ENCODE peak calls at places on chromosomes 3 and 15, in ten cellular contexts. H is Right ventricle myocardium superior; A is endodermal cell; E is amygdala; T is non-pigmented ciliary epithelial cell; W is Panc1; G is NCI-H2081 treated with DMSO at 0.1 percent for 48 hours; L is germinal center; Y is GM20000; U is CD8-positive, alpha-beta T cell. Q is an unnamed sample.

GRCh38 chr15:38129531-38130199 is 123.0 kb upstream of the SPRED1 start:
- DNase-seq in L (peak), H (peak), T (peak), G (no peak), Y (peak), E (peak), A (no peak), W (no peak), U (no peak), Q (no peak)

GRCh38 chr3:119311191-119311925 is 17.2 kb downstream of the ARHGAP31 start:
- DNase-seq in U (no peak), W (no peak), H (no peak), Y (no peak), A (peak), L (no peak), E (no peak), T (peak), G (no peak), Q (no peak)

GRCh38 chr3:14431928-14432834 is 29.8 kb downstream of the SLC6A6 start:
- DNase-seq in T (peak), L (peak), A (peak), E (peak), H (peak), W (peak), U (peak), G (no peak), Y (peak), Q (no peak)

GRCh38 chr15:85707519-85708338 is 87.0 kb downstream of the KLHL25 start:
- DNase-seq in T (no peak), W (no peak), H (no peak), Y (no peak), E (no peak), L (no peak), G (no peak), A (no peak), U (no peak), Q (no peak)

GRCh38 chr15:62795171-62795570 is 247.4 kb upstream of the TPM1 start:
- DNase-seq in A (no peak), G (no peak), Y (peak), E (no peak), U (no peak), W (no peak), H (no peak), L (no peak), T (no peak), Q (no peak)

GRCh38 chr15:23869391-23869790 is 182.3 kb upstream of the NDN start:
- DNase-seq in U (no peak), H (peak), Y (no peak), W (no peak), L (no peak), E (no peak), A (peak), T (no peak), G (no peak), Q (peak)

GRCh38 chr3:177443469-177443868 is 246.2 kb upstream of the TBL1XR1 start:
- DNase-seq in Y (no peak), L (no peak), U (no peak), W (peak), H (no peak), E (no peak), G (no peak), T (no peak), A (no peak), Q (no peak)

GRCh38 chr15:22811640-22812039 is 25.2 kb downstream of the NIPA1 start:
- DNase-seq in T (no peak), E (peak), L (no peak), U (no peak), H (peak), Y (no peak), G (no peak), W (no peak), A (peak), Q (peak)

GRCh38 chr15:58952751-58953150 is 19.3 kb upstream of the SLTM start:
- DNase-seq in E (no peak), A (no peak), L (no peak), H (no peak), U (no peak), Y (no peak), G (no peak), T (no peak), W (no peak), Q (no peak)

GRCh38 chr3:57464801-57465200 is 79.3 kb downstream of the DNAH12 start:
- DNase-seq in U (no peak), A (no peak), H (no peak), Y (no peak), W (peak), L (no peak), E (no peak), T (no peak), G (no peak), Q (peak)

GRCh38 chr3:41224120-41224806 is 25.0 kb downstream of the CTNNB1 start:
- DNase-seq in W (no peak), A (no peak), U (no peak), Y (no peak), T (peak), H (no peak), G (no peak), E (no peak), L (no peak), Q (no peak)

GRCh38 chr3:15333099-15333956 is 942 bp upstream of the SH3BP5 start:
- DNase-seq in T (no peak), H (no peak), Y (no peak), A (no peak), E (no peak), W (no peak), U (no peak), L (no peak), G (no peak), Q (no peak)

GRCh38 chr3:39474126-39474515 is 6.6 kb downstream of the MOBP start:
- DNase-seq in E (no peak), Y (no peak), H (no peak), W (no peak), A (no peak), U (no peak), L (no peak), T (no peak), G (no peak), Q (no peak)

GRCh38 chr3:63015614-63016016 is 140.4 kb upstream of the CADPS start:
- DNase-seq in E (peak), W (no peak), T (no peak), H (no peak), A (peak), G (no peak), Y (no peak), L (no peak), U (no peak), Q (peak)

GRCh38 chr3:31041161-31041978 is 146.9 kb upstream of the GADL1 start:
- DNase-seq in G (no peak), T (peak), H (no peak), Y (no peak), A (peak), U (no peak), E (no peak), L (no peak), W (peak), Q (peak)

GRCh38 chr15:39056357-39056756 is 491.7 kb upstream of the RASGRP1 start:
- DNase-seq in T (no peak), G (no peak), U (no peak), E (no peak), Y (no peak), H (no peak), A (no peak), L (no peak), W (no peak), Q (no peak)

GRCh38 chr3:4696266-4696665 is 203.1 kb downstream of the ITPR1 start:
- DNase-seq in L (no peak), A (no peak), G (no peak), U (no peak), W (no peak), T (no peak), H (no peak), E (no peak), Y (no peak), Q (no peak)

GRCh38 chr15:74402873-74403589 is 30.7 kb downstream of the SEMA7A start:
- DNase-seq in T (no peak), W (no peak), U (peak), G (no peak), Y (peak), A (no peak), L (peak), H (peak), E (no peak), Q (no peak)

GRCh38 chr15:57156210-57156887 is 220.0 kb upstream of the CGNL1 start:
- DNase-seq in Y (no peak), L (no peak), H (no peak), A (no peak), T (no peak), U (no peak), G (no peak), E (peak), W (no peak), Q (no peak)

GRCh38 chr3:129599607-129600006 is 6.9 kb downstream of the PLXND1 start:
- DNase-seq in G (no peak), H (peak), L (no peak), Y (no peak), T (no peak), W (no peak), U (no peak), A (peak), E (no peak), Q (peak)

GRCh38 chr3:37256447-37256846 is 82.1 kb upstream of the LRRFIP2 start:
- DNase-seq in U (no peak), T (no peak), H (no peak), A (no peak), G (no peak), Y (no peak), L (no peak), E (no peak), W (no peak), Q (peak)

GRCh38 chr3:80187981-80188380 is 420.2 kb upstream of the ROBO1 start:
- DNase-seq in Y (no peak), T (no peak), W (no peak), L (no peak), H (no peak), A (no peak), G (no peak), U (no peak), E (no peak), Q (no peak)

GRCh38 chr3:41629072-41629471 is 332.8 kb downstream of the ULK4 start:
- DNase-seq in G (no peak), H (no peak), E (no peak), Y (no peak), T (no peak), W (no peak), A (peak), U (no peak), L (no peak), Q (peak)

GRCh38 chr3:127820221-127820870 is 2.0 kb downstream of the MGLL start:
- DNase-seq in G (no peak), A (peak), L (no peak), H (no peak), E (no peak), W (no peak), Y (peak), U (no peak), T (no peak), Q (peak)

GRCh38 chr15:58038426-58039106 is 26.9 kb downstream of the ALDH1A2 start:
- DNase-seq in A (no peak), E (no peak), G (peak), T (no peak), U (no peak), Y (no peak), H (no peak), W (no peak), L (no peak), Q (no peak)

GRCh38 chr15:50262533-50262932 is 3.0 kb downstream of the HDC start:
- DNase-seq in L (no peak), Y (peak), T (no peak), E (no peak), U (peak), G (no peak), A (no peak), H (no peak), W (no peak), Q (no peak)

GRCh38 chr3:38479431-38480092 is 16.6 kb upstream of the EXOG start:
- DNase-seq in L (peak), E (peak), Y (peak), U (peak), G (no peak), H (peak), W (peak), T (no peak), A (peak), Q (peak)

GRCh38 chr15:58318517-58318916 is 113.3 kb upstream of the LIPC start:
- DNase-seq in Y (no peak), T (no peak), A (no peak), U (no peak), H (no peak), E (no peak), W (no peak), G (no peak), L (no peak), Q (no peak)

GRCh38 chr3:141913150-141913811 is 36.8 kb downstream of the ATP1B3 start:
- DNase-seq in G (no peak), W (no peak), T (no peak), E (no peak), L (peak), H (no peak), A (peak), Y (peak), U (peak), Q (peak)

GRCh38 chr15:101156509-101157159 is 95.2 kb downstream of the CHSY1 start:
- DNase-seq in Y (peak), E (no peak), W (no peak), U (no peak), G (no peak), L (peak), A (no peak), H (no peak), T (no peak), Q (no peak)

GRCh38 chr3:111278961-111279360 is 207.3 kb downstream of the NECTIN3 start:
- DNase-seq in A (no peak), H (no peak), U (no peak), L (no peak), Y (no peak), T (no peak), G (no peak), W (no peak), E (no peak), Q (no peak)

GRCh38 chr3:107524214-107525100 is 1.7 kb downstream of the BBX start:
- DNase-seq in A (peak), Y (peak), L (peak), H (peak), E (peak), G (no peak), T (no peak), W (no peak), U (peak), Q (peak)

GRCh38 chr15:63522143-63522531 is 17.7 kb downstream of the USP3 start:
- DNase-seq in U (no peak), W (no peak), G (no peak), T (no peak), L (no peak), A (no peak), E (no peak), H (no peak), Y (no peak), Q (no peak)

GRCh38 chr3:63349583-63350177 is 71.6 kb downstream of the SYNPR start:
- DNase-seq in T (no peak), E (peak), A (peak), W (peak), Y (peak), L (peak), H (no peak), G (no peak), U (no peak), Q (peak)

Q was measured in GM23338.